ENCODE peak calls at places on chromosomes 12 and 14, in five cellular contexts. One of them, this sample, is unnamed.

GRCh38 chr12:125688881-125689280 is 623.6 kb downstream of the AACS start:
- DNase-seq in HCEC 1CT: no peak
- DNase-seq in OCI-LY7: no peak
- DNase-seq in stimulated activated naive B cell treated with anti-CD40 and anti-IgM and Interleukin-4, amounts not matched to agents 10 μg/mL and 1 μg/mL and 100 μg/mL, for 72 hours: no peak
- DNase-seq in EL: no peak
- DNase-seq in this sample: no peak

GRCh38 chr14:71362282-71362681 is 455.0 kb downstream of the PCNX1 start:
- DNase-seq in stimulated activated naive B cell treated with anti-CD40 and anti-IgM and Interleukin-4, amounts not matched to agents 10 μg/mL and 1 μg/mL and 100 μg/mL, for 72 hours: no peak
- DNase-seq in OCI-LY7: no peak
- DNase-seq in EL: no peak
- DNase-seq in HCEC 1CT: no peak
- DNase-seq in this sample: no peak

GRCh38 chr14:28830115-28830534 is 63.5 kb downstream of the FOXG1 start:
- DNase-seq in stimulated activated naive B cell treated with anti-CD40 and anti-IgM and Interleukin-4, amounts not matched to agents 10 μg/mL and 1 μg/mL and 100 μg/mL, for 72 hours: no peak
- DNase-seq in OCI-LY7: no peak
- DNase-seq in HCEC 1CT: no peak
- DNase-seq in EL: no peak
- DNase-seq in this sample: no peak

GRCh38 chr14:74251546-74252030 is 12.3 kb downstream of the VSX2 start:
- DNase-seq in stimulated activated naive B cell treated with anti-CD40 and anti-IgM and Interleukin-4, amounts not matched to agents 10 μg/mL and 1 μg/mL and 100 μg/mL, for 72 hours: peak; percentile 58
- DNase-seq in HCEC 1CT: peak; percentile 67
- DNase-seq in OCI-LY7: peak; percentile 84
- DNase-seq in EL: peak; percentile 78
- DNase-seq in this sample: peak; percentile 39

GRCh38 chr14:75981426-75981825 is 369 bp downstream of the TGFB3 start:
- DNase-seq in OCI-LY7: peak; percentile 34
- DNase-seq in HCEC 1CT: no peak
- DNase-seq in EL: no peak
- DNase-seq in stimulated activated naive B cell treated with anti-CD40 and anti-IgM and Interleukin-4, amounts not matched to agents 10 μg/mL and 1 μg/mL and 100 μg/mL, for 72 hours: peak; percentile 35
- DNase-seq in this sample: no peak

GRCh38 chr14:68293404-68293803 is 473.8 kb downstream of the RAD51B start:
- DNase-seq in EL: no peak
- DNase-seq in HCEC 1CT: no peak
- DNase-seq in OCI-LY7: peak; percentile 74
- DNase-seq in stimulated activated naive B cell treated with anti-CD40 and anti-IgM and Interleukin-4, amounts not matched to agents 10 μg/mL and 1 μg/mL and 100 μg/mL, for 72 hours: no peak
- DNase-seq in this sample: no peak

GRCh38 chr12:27501956-27502562 is 21.9 kb upstream of the PPFIBP1 start:
- DNase-seq in HCEC 1CT: no peak
- DNase-seq in stimulated activated naive B cell treated with anti-CD40 and anti-IgM and Interleukin-4, amounts not matched to agents 10 μg/mL and 1 μg/mL and 100 μg/mL, for 72 hours: no peak
- DNase-seq in OCI-LY7: no peak
- DNase-seq in EL: no peak
- DNase-seq in this sample: no peak

GRCh38 chr14:79791055-79791732 is 420.1 kb downstream of the DIO2 start:
- DNase-seq in HCEC 1CT: no peak
- DNase-seq in OCI-LY7: no peak
- DNase-seq in stimulated activated naive B cell treated with anti-CD40 and anti-IgM and Interleukin-4, amounts not matched to agents 10 μg/mL and 1 μg/mL and 100 μg/mL, for 72 hours: no peak
- DNase-seq in EL: no peak
- DNase-seq in this sample: no peak

GRCh38 chr12:2583642-2584041 is 211.1 kb upstream of the FKBP4 start:
- DNase-seq in HCEC 1CT: no peak
- DNase-seq in EL: no peak
- DNase-seq in stimulated activated naive B cell treated with anti-CD40 and anti-IgM and Interleukin-4, amounts not matched to agents 10 μg/mL and 1 μg/mL and 100 μg/mL, for 72 hours: no peak
- DNase-seq in OCI-LY7: no peak
- DNase-seq in this sample: no peak

GRCh38 chr12:3313655-3314305 is 177.2 kb upstream of the PRMT8 start:
- DNase-seq in OCI-LY7: peak; percentile 40
- DNase-seq in EL: peak; percentile 53
- DNase-seq in stimulated activated naive B cell treated with anti-CD40 and anti-IgM and Interleukin-4, amounts not matched to agents 10 μg/mL and 1 μg/mL and 100 μg/mL, for 72 hours: peak; percentile 6
- DNase-seq in HCEC 1CT: peak; percentile 40
- DNase-seq in this sample: no peak

GRCh38 chr12:130714591-130715149 is 1.4 kb downstream of the RIMBP2 start:
- DNase-seq in HCEC 1CT: no peak
- DNase-seq in EL: no peak
- DNase-seq in OCI-LY7: no peak
- DNase-seq in stimulated activated naive B cell treated with anti-CD40 and anti-IgM and Interleukin-4, amounts not matched to agents 10 μg/mL and 1 μg/mL and 100 μg/mL, for 72 hours: no peak
- DNase-seq in this sample: no peak

GRCh38 chr14:90548455-90548854 is 151.6 kb downstream of the CALM1 start:
- DNase-seq in stimulated activated naive B cell treated with anti-CD40 and anti-IgM and Interleukin-4, amounts not matched to agents 10 μg/mL and 1 μg/mL and 100 μg/mL, for 72 hours: no peak
- DNase-seq in OCI-LY7: no peak
- DNase-seq in HCEC 1CT: no peak
- DNase-seq in EL: no peak
- DNase-seq in this sample: no peak

GRCh38 chr14:85060116-85060515 is 469.8 kb upstream of the FLRT2 start:
- DNase-seq in HCEC 1CT: peak; percentile 47
- DNase-seq in stimulated activated naive B cell treated with anti-CD40 and anti-IgM and Interleukin-4, amounts not matched to agents 10 μg/mL and 1 μg/mL and 100 μg/mL, for 72 hours: no peak
- DNase-seq in OCI-LY7: no peak
- DNase-seq in EL: no peak
- DNase-seq in this sample: no peak

GRCh38 chr14:90512332-90512951 is 115.6 kb downstream of the CALM1 start:
- DNase-seq in HCEC 1CT: no peak
- DNase-seq in OCI-LY7: no peak
- DNase-seq in EL: no peak
- DNase-seq in stimulated activated naive B cell treated with anti-CD40 and anti-IgM and Interleukin-4, amounts not matched to agents 10 μg/mL and 1 μg/mL and 100 μg/mL, for 72 hours: no peak
- DNase-seq in this sample: no peak

GRCh38 chr14:89813485-89814080 is 140.9 kb downstream of the EFCAB11 start:
- DNase-seq in stimulated activated naive B cell treated with anti-CD40 and anti-IgM and Interleukin-4, amounts not matched to agents 10 μg/mL and 1 μg/mL and 100 μg/mL, for 72 hours: no peak
- DNase-seq in HCEC 1CT: peak; percentile 76
- DNase-seq in EL: peak; percentile 94
- DNase-seq in OCI-LY7: no peak
- DNase-seq in this sample: peak; percentile 98

GRCh38 chr12:6333566-6333965 is 8.3 kb downstream of the TNFRSF1A start:
- DNase-seq in EL: peak; percentile 96
- DNase-seq in HCEC 1CT: peak; percentile 83
- DNase-seq in stimulated activated naive B cell treated with anti-CD40 and anti-IgM and Interleukin-4, amounts not matched to agents 10 μg/mL and 1 μg/mL and 100 μg/mL, for 72 hours: no peak
- DNase-seq in OCI-LY7: no peak
- DNase-seq in this sample: peak; percentile 92

GRCh38 chr12:6970096-6970527 is 352 bp downstream of the PHB2 start:
- DNase-seq in stimulated activated naive B cell treated with anti-CD40 and anti-IgM and Interleukin-4, amounts not matched to agents 10 μg/mL and 1 μg/mL and 100 μg/mL, for 72 hours: no peak
- DNase-seq in EL: no peak
- DNase-seq in OCI-LY7: no peak
- DNase-seq in HCEC 1CT: peak; percentile 13
- DNase-seq in this sample: no peak

GRCh38 chr14:29536886-29537511 is 390.6 kb downstream of the PRKD1 start:
- DNase-seq in stimulated activated naive B cell treated with anti-CD40 and anti-IgM and Interleukin-4, amounts not matched to agents 10 μg/mL and 1 μg/mL and 100 μg/mL, for 72 hours: no peak
- DNase-seq in OCI-LY7: peak; percentile 3
- DNase-seq in EL: peak; percentile 25
- DNase-seq in HCEC 1CT: peak; percentile 49
- DNase-seq in this sample: peak; percentile 8

GRCh38 chr12:120099738-120100137 is 16.8 kb downstream of the RAB35 start:
- DNase-seq in stimulated activated naive B cell treated with anti-CD40 and anti-IgM and Interleukin-4, amounts not matched to agents 10 μg/mL and 1 μg/mL and 100 μg/mL, for 72 hours: no peak
- DNase-seq in OCI-LY7: no peak
- DNase-seq in EL: no peak
- DNase-seq in HCEC 1CT: no peak
- DNase-seq in this sample: no peak

GRCh38 chr12:113861708-113862312 is 104.3 kb downstream of the RBM19 start:
- DNase-seq in HCEC 1CT: no peak
- DNase-seq in EL: no peak
- DNase-seq in stimulated activated naive B cell treated with anti-CD40 and anti-IgM and Interleukin-4, amounts not matched to agents 10 μg/mL and 1 μg/mL and 100 μg/mL, for 72 hours: no peak
- DNase-seq in OCI-LY7: no peak
- DNase-seq in this sample: peak; percentile 18

GRCh38 chr12:19397534-19397933 is 41.8 kb upstream of the AEBP2 start:
- DNase-seq in OCI-LY7: no peak
- DNase-seq in EL: peak; percentile 9
- DNase-seq in stimulated activated naive B cell treated with anti-CD40 and anti-IgM and Interleukin-4, amounts not matched to agents 10 μg/mL and 1 μg/mL and 100 μg/mL, for 72 hours: no peak
- DNase-seq in HCEC 1CT: no peak
- DNase-seq in this sample: no peak

GRCh38 chr12:115341442-115341841 is 657.5 kb upstream of the TBX3 start:
- DNase-seq in HCEC 1CT: peak; percentile 97
- DNase-seq in EL: peak; percentile 99
- DNase-seq in OCI-LY7: no peak
- DNase-seq in stimulated activated naive B cell treated with anti-CD40 and anti-IgM and Interleukin-4, amounts not matched to agents 10 μg/mL and 1 μg/mL and 100 μg/mL, for 72 hours: no peak
- DNase-seq in this sample: peak; percentile 97

GRCh38 chr14:31692376-31692781 is 131.2 kb downstream of the NUBPL start:
- DNase-seq in stimulated activated naive B cell treated with anti-CD40 and anti-IgM and Interleukin-4, amounts not matched to agents 10 μg/mL and 1 μg/mL and 100 μg/mL, for 72 hours: no peak
- DNase-seq in OCI-LY7: no peak
- DNase-seq in HCEC 1CT: no peak
- DNase-seq in EL: no peak
- DNase-seq in this sample: peak; percentile 38

GRCh38 chr12:42187799-42188198 is 43.1 kb upstream of the GXYLT1 start:
- DNase-seq in EL: no peak
- DNase-seq in stimulated activated naive B cell treated with anti-CD40 and anti-IgM and Interleukin-4, amounts not matched to agents 10 μg/mL and 1 μg/mL and 100 μg/mL, for 72 hours: no peak
- DNase-seq in HCEC 1CT: no peak
- DNase-seq in OCI-LY7: no peak
- DNase-seq in this sample: no peak

GRCh38 chr14:98952595-98953325 is 319.2 kb downstream of the BCL11B start:
- DNase-seq in OCI-LY7: no peak
- DNase-seq in stimulated activated naive B cell treated with anti-CD40 and anti-IgM and Interleukin-4, amounts not matched to agents 10 μg/mL and 1 μg/mL and 100 μg/mL, for 72 hours: no peak
- DNase-seq in EL: no peak
- DNase-seq in HCEC 1CT: peak; percentile 1
- DNase-seq in this sample: peak; percentile 84

GRCh38 chr14:81247271-81247766 is 26.6 kb upstream of the GTF2A1 start:
- DNase-seq in HCEC 1CT: no peak
- DNase-seq in stimulated activated naive B cell treated with anti-CD40 and anti-IgM and Interleukin-4, amounts not matched to agents 10 μg/mL and 1 μg/mL and 100 μg/mL, for 72 hours: no peak
- DNase-seq in OCI-LY7: no peak
- DNase-seq in EL: peak; percentile 84
- DNase-seq in this sample: no peak

GRCh38 chr14:88289996-88290395 is 33.1 kb downstream of the KCNK10 start:
- DNase-seq in EL: no peak
- DNase-seq in HCEC 1CT: no peak
- DNase-seq in stimulated activated naive B cell treated with anti-CD40 and anti-IgM and Interleukin-4, amounts not matched to agents 10 μg/mL and 1 μg/mL and 100 μg/mL, for 72 hours: no peak
- DNase-seq in OCI-LY7: no peak
- DNase-seq in this sample: no peak

GRCh38 chr12:124994435-124994975 is 1.1 kb downstream of the BRI3BP start:
- DNase-seq in stimulated activated naive B cell treated with anti-CD40 and anti-IgM and Interleukin-4, amounts not matched to agents 10 μg/mL and 1 μg/mL and 100 μg/mL, for 72 hours: peak; percentile 67
- DNase-seq in OCI-LY7: peak; percentile 84
- DNase-seq in HCEC 1CT: no peak
- DNase-seq in EL: no peak
- DNase-seq in this sample: peak; percentile 4

GRCh38 chr12:52277486-52278245 is 3.2 kb downstream of the KRT86 start:
- DNase-seq in OCI-LY7: no peak
- DNase-seq in EL: no peak
- DNase-seq in HCEC 1CT: no peak
- DNase-seq in stimulated activated naive B cell treated with anti-CD40 and anti-IgM and Interleukin-4, amounts not matched to agents 10 μg/mL and 1 μg/mL and 100 μg/mL, for 72 hours: no peak
- DNase-seq in this sample: no peak

GRCh38 chr12:80807640-80808288 is 91.1 kb downstream of the MYF5 start:
- DNase-seq in OCI-LY7: no peak
- DNase-seq in HCEC 1CT: no peak
- DNase-seq in stimulated activated naive B cell treated with anti-CD40 and anti-IgM and Interleukin-4, amounts not matched to agents 10 μg/mL and 1 μg/mL and 100 μg/mL, for 72 hours: no peak
- DNase-seq in EL: no peak
- DNase-seq in this sample: no peak

GRCh38 chr12:108514468-108514972 is 557 bp upstream of the FICD start:
- DNase-seq in HCEC 1CT: no peak
- DNase-seq in stimulated activated naive B cell treated with anti-CD40 and anti-IgM and Interleukin-4, amounts not matched to agents 10 μg/mL and 1 μg/mL and 100 μg/mL, for 72 hours: no peak
- DNase-seq in EL: no peak
- DNase-seq in OCI-LY7: no peak
- DNase-seq in this sample: no peak

GRCh38 chr12:70367268-70368141 is 1.4 kb downstream of the KCNMB4 start:
- DNase-seq in HCEC 1CT: no peak
- DNase-seq in EL: peak; percentile 4
- DNase-seq in OCI-LY7: peak; percentile 18
- DNase-seq in stimulated activated naive B cell treated with anti-CD40 and anti-IgM and Interleukin-4, amounts not matched to agents 10 μg/mL and 1 μg/mL and 100 μg/mL, for 72 hours: no peak
- DNase-seq in this sample: peak; percentile 5

GRCh38 chr14:105487449-105487985 is 831 bp downstream of the CRIP1 start:
- DNase-seq in HCEC 1CT: no peak
- DNase-seq in stimulated activated naive B cell treated with anti-CD40 and anti-IgM and Interleukin-4, amounts not matched to agents 10 μg/mL and 1 μg/mL and 100 μg/mL, for 72 hours: no peak
- DNase-seq in EL: no peak
- DNase-seq in OCI-LY7: no peak
- DNase-seq in this sample: no peak

GRCh38 chr14:56196274-56196673 is 78.1 kb downstream of the PELI2 start:
- DNase-seq in OCI-LY7: peak; percentile 8
- DNase-seq in stimulated activated naive B cell treated with anti-CD40 and anti-IgM and Interleukin-4, amounts not matched to agents 10 μg/mL and 1 μg/mL and 100 μg/mL, for 72 hours: no peak
- DNase-seq in HCEC 1CT: peak; percentile 58
- DNase-seq in EL: peak; percentile 10
- DNase-seq in this sample: peak; percentile 44

GRCh38 chr12:88325076-88325827 is 183.1 kb downstream of the TMTC3 start:
- DNase-seq in OCI-LY7: no peak
- DNase-seq in stimulated activated naive B cell treated with anti-CD40 and anti-IgM and Interleukin-4, amounts not matched to agents 10 μg/mL and 1 μg/mL and 100 μg/mL, for 72 hours: no peak
- DNase-seq in HCEC 1CT: peak; percentile 96
- DNase-seq in EL: peak; percentile 90
- DNase-seq in this sample: peak; percentile 97

GRCh38 chr12:5518584-5519365 is 86.9 kb downstream of the NTF3 start:
- DNase-seq in stimulated activated naive B cell treated with anti-CD40 and anti-IgM and Interleukin-4, amounts not matched to agents 10 μg/mL and 1 μg/mL and 100 μg/mL, for 72 hours: no peak
- DNase-seq in HCEC 1CT: no peak
- DNase-seq in OCI-LY7: no peak
- DNase-seq in EL: no peak
- DNase-seq in this sample: no peak